ENCODE peak calls at places on chromosomes 7 and 10, in eight cellular contexts. One of them, this sample, is unnamed.

GRCh38 chr7:86950360-86950759 is 109.1 kb downstream of the ELAPOR2 start:
- DNase-seq in psoas muscle: no peak
- DNase-seq in AG10803: no peak
- DNase-seq in sigmoid colon: no peak
- DNase-seq in breast epithelium: no peak
- DNase-seq in lower lobe of right lung: peak
- DNase-seq in BJ: no peak
- DNase-seq in GM12865: peak
- DNase-seq in this sample: peak

GRCh38 chr10:2915412-2915811 is 151.9 kb upstream of the PFKP start:
- DNase-seq in psoas muscle: no peak
- DNase-seq in AG10803: no peak
- DNase-seq in sigmoid colon: no peak
- DNase-seq in breast epithelium: no peak
- DNase-seq in lower lobe of right lung: no peak
- DNase-seq in BJ: no peak
- DNase-seq in GM12865: no peak
- DNase-seq in this sample: no peak

GRCh38 chr7:25860206-25860881 is 291.7 kb upstream of the NFE2L3 start:
- DNase-seq in psoas muscle: no peak
- DNase-seq in AG10803: peak
- DNase-seq in sigmoid colon: no peak
- DNase-seq in breast epithelium: no peak
- DNase-seq in lower lobe of right lung: no peak
- DNase-seq in BJ: no peak
- DNase-seq in GM12865: no peak
- DNase-seq in this sample: no peak

GRCh38 chr10:34018129-34018528 is 683.7 kb upstream of the NRP1 start:
- DNase-seq in psoas muscle: no peak
- DNase-seq in AG10803: no peak
- DNase-seq in sigmoid colon: no peak
- DNase-seq in breast epithelium: no peak
- DNase-seq in lower lobe of right lung: no peak
- DNase-seq in BJ: no peak
- DNase-seq in GM12865: no peak
- DNase-seq in this sample: no peak

GRCh38 chr7:103989200-103989784 is at the start of gene RELN:
- DNase-seq in psoas muscle: no peak
- DNase-seq in AG10803: peak
- DNase-seq in sigmoid colon: no peak
- DNase-seq in breast epithelium: no peak
- DNase-seq in lower lobe of right lung: no peak
- DNase-seq in BJ: no peak
- DNase-seq in GM12865: no peak
- DNase-seq in this sample: peak

GRCh38 chr10:46227571-46228075 is 59.2 kb upstream of the ANTXRL start:
- DNase-seq in psoas muscle: no peak
- DNase-seq in AG10803: no peak
- DNase-seq in sigmoid colon: no peak
- DNase-seq in breast epithelium: peak
- DNase-seq in lower lobe of right lung: no peak
- DNase-seq in BJ: no peak
- DNase-seq in GM12865: no peak
- DNase-seq in this sample: no peak

GRCh38 chr10:3941676-3942075 is 156.7 kb upstream of the KLF6 start:
- DNase-seq in psoas muscle: no peak
- DNase-seq in AG10803: no peak
- DNase-seq in sigmoid colon: no peak
- DNase-seq in breast epithelium: no peak
- DNase-seq in lower lobe of right lung: no peak
- DNase-seq in BJ: no peak
- DNase-seq in GM12865: no peak
- DNase-seq in this sample: no peak

GRCh38 chr7:5595545-5596045 is 172.0 kb upstream of the TNRC18 start:
- DNase-seq in psoas muscle: no peak
- DNase-seq in AG10803: peak
- DNase-seq in sigmoid colon: no peak
- DNase-seq in breast epithelium: no peak
- DNase-seq in lower lobe of right lung: no peak
- DNase-seq in BJ: no peak
- DNase-seq in GM12865: peak
- DNase-seq in this sample: no peak

GRCh38 chr7:141354251-141354650 is 197.0 kb upstream of the AGK start:
- DNase-seq in psoas muscle: no peak
- DNase-seq in AG10803: peak
- DNase-seq in sigmoid colon: no peak
- DNase-seq in breast epithelium: no peak
- DNase-seq in lower lobe of right lung: no peak
- DNase-seq in BJ: no peak
- DNase-seq in GM12865: no peak
- DNase-seq in this sample: no peak

GRCh38 chr10:78459639-78460037 is 426.0 kb downstream of the RPS24 start:
- DNase-seq in psoas muscle: no peak
- DNase-seq in AG10803: no peak
- DNase-seq in sigmoid colon: peak
- DNase-seq in breast epithelium: no peak
- DNase-seq in lower lobe of right lung: no peak
- DNase-seq in BJ: no peak
- DNase-seq in GM12865: no peak
- DNase-seq in this sample: no peak

GRCh38 chr7:54477083-54477482 is 65.1 kb upstream of the VSTM2A start:
- DNase-seq in psoas muscle: no peak
- DNase-seq in AG10803: no peak
- DNase-seq in sigmoid colon: no peak
- DNase-seq in breast epithelium: no peak
- DNase-seq in lower lobe of right lung: no peak
- DNase-seq in BJ: no peak
- DNase-seq in GM12865: no peak
- DNase-seq in this sample: no peak

GRCh38 chr7:130136579-130137167 is 66.3 kb downstream of the KLHDC10 start:
- DNase-seq in psoas muscle: no peak
- DNase-seq in AG10803: no peak
- DNase-seq in sigmoid colon: no peak
- DNase-seq in breast epithelium: no peak
- DNase-seq in lower lobe of right lung: no peak
- DNase-seq in BJ: no peak
- DNase-seq in GM12865: no peak
- DNase-seq in this sample: no peak

GRCh38 chr10:62935022-62935421 is 118.9 kb upstream of the EGR2 start:
- DNase-seq in psoas muscle: no peak
- DNase-seq in AG10803: no peak
- DNase-seq in sigmoid colon: no peak
- DNase-seq in breast epithelium: no peak
- DNase-seq in lower lobe of right lung: no peak
- DNase-seq in BJ: no peak
- DNase-seq in GM12865: no peak
- DNase-seq in this sample: no peak

GRCh38 chr7:94183289-94183749 is 179.2 kb upstream of the BET1 start:
- DNase-seq in psoas muscle: peak
- DNase-seq in AG10803: peak
- DNase-seq in sigmoid colon: no peak
- DNase-seq in breast epithelium: no peak
- DNase-seq in lower lobe of right lung: peak
- DNase-seq in BJ: peak
- DNase-seq in GM12865: no peak
- DNase-seq in this sample: no peak

GRCh38 chr7:96224682-96225081 is 97.2 kb downstream of the SLC25A13 start:
- DNase-seq in psoas muscle: no peak
- DNase-seq in AG10803: no peak
- DNase-seq in sigmoid colon: no peak
- DNase-seq in breast epithelium: no peak
- DNase-seq in lower lobe of right lung: no peak
- DNase-seq in BJ: no peak
- DNase-seq in GM12865: no peak
- DNase-seq in this sample: peak

GRCh38 chr10:48653944-48654698 is 30.6 kb upstream of the WDFY4 start:
- DNase-seq in psoas muscle: no peak
- DNase-seq in AG10803: no peak
- DNase-seq in sigmoid colon: no peak
- DNase-seq in breast epithelium: no peak
- DNase-seq in lower lobe of right lung: no peak
- DNase-seq in BJ: no peak
- DNase-seq in GM12865: no peak
- DNase-seq in this sample: no peak

GRCh38 chr10:48651839-48652238 is 32.8 kb upstream of the WDFY4 start:
- DNase-seq in psoas muscle: no peak
- DNase-seq in AG10803: no peak
- DNase-seq in sigmoid colon: no peak
- DNase-seq in breast epithelium: no peak
- DNase-seq in lower lobe of right lung: no peak
- DNase-seq in BJ: no peak
- DNase-seq in GM12865: no peak
- DNase-seq in this sample: no peak

GRCh38 chr10:48652344-48652743 is 32.3 kb upstream of the WDFY4 start:
- DNase-seq in psoas muscle: no peak
- DNase-seq in AG10803: no peak
- DNase-seq in sigmoid colon: no peak
- DNase-seq in breast epithelium: no peak
- DNase-seq in lower lobe of right lung: no peak
- DNase-seq in BJ: no peak
- DNase-seq in GM12865: no peak
- DNase-seq in this sample: no peak

GRCh38 chr10:48651293-48651692 is 33.4 kb upstream of the WDFY4 start:
- DNase-seq in psoas muscle: no peak
- DNase-seq in AG10803: no peak
- DNase-seq in sigmoid colon: no peak
- DNase-seq in breast epithelium: no peak
- DNase-seq in lower lobe of right lung: no peak
- DNase-seq in BJ: no peak
- DNase-seq in GM12865: no peak
- DNase-seq in this sample: no peak

DNA sequence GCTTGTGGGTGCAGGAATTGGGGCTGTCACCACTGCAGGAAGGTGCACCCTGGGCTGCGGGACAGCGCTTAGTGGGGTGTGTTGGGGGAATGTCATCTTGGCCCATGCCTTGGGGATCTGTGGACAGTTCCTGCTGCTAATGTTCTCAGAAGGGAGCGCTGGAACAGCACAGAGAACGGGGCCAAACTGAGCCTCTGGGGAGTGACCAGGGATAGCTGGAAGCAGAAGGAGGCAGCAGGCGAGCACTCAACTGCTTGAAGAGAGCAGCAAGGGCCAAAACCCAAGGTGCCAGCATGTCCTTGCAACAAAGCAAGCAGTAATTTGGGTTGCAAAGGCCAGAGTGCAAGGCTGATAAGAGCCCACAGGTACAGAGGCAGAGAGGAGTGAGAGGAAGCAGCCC is 31.3 kb upstream of the WDFY4 start:
- DNase-seq in psoas muscle: no peak
- DNase-seq in AG10803: no peak
- DNase-seq in sigmoid colon: no peak
- DNase-seq in breast epithelium: no peak
- DNase-seq in lower lobe of right lung: no peak
- DNase-seq in BJ: no peak
- DNase-seq in GM12865: no peak
- DNase-seq in this sample: no peak
- TF ChIP-seq CTCF in psoas muscle: no peak
- TF ChIP-seq CTCF in AG10803: no peak
- TF ChIP-seq CTCF in sigmoid colon: no peak
- TF ChIP-seq CTCF in breast epithelium: no peak
- TF ChIP-seq CTCF in lower lobe of right lung: no peak
- TF ChIP-seq CTCF in BJ: no peak
- TF ChIP-seq CTCF in GM12865: no peak
- TF ChIP-seq CTCF in this sample: no peak

DNA sequence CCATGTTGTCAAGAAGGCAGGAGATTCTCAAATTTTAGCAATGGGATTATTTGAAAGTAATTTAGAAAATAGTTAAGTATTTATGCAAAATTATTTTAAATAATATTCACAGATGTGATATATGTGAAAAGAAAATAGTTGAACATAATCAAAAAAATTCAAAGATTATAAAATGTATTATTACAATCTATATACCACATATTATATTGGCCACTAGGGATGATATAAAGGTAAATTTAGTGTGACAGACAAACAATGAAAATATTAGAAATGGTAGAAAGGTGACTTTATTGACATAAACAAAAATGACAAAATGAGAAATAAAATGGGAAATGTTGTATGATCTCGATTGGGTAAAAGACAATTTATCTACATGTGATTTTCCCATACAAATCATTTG is 385.5 kb downstream of the PCDH15 start:
- DNase-seq in psoas muscle: no peak
- DNase-seq in AG10803: no peak
- DNase-seq in sigmoid colon: no peak
- DNase-seq in breast epithelium: no peak
- DNase-seq in lower lobe of right lung: no peak
- DNase-seq in BJ: no peak
- DNase-seq in GM12865: no peak
- DNase-seq in this sample: no peak
- TF ChIP-seq CTCF in psoas muscle: no peak
- TF ChIP-seq CTCF in AG10803: no peak
- TF ChIP-seq CTCF in sigmoid colon: no peak
- TF ChIP-seq CTCF in breast epithelium: no peak
- TF ChIP-seq CTCF in lower lobe of right lung: no peak
- TF ChIP-seq CTCF in BJ: no peak
- TF ChIP-seq CTCF in GM12865: no peak
- TF ChIP-seq CTCF in this sample: no peak

GRCh38 chr10:5776150-5776880 is 36.9 kb downstream of the GDI2 start:
- DNase-seq in psoas muscle: no peak
- DNase-seq in AG10803: no peak
- DNase-seq in sigmoid colon: no peak
- DNase-seq in breast epithelium: no peak
- DNase-seq in lower lobe of right lung: no peak
- DNase-seq in BJ: no peak
- DNase-seq in GM12865: no peak
- DNase-seq in this sample: no peak
- TF ChIP-seq CTCF in psoas muscle: no peak
- TF ChIP-seq CTCF in AG10803: peak
- TF ChIP-seq CTCF in sigmoid colon: no peak
- TF ChIP-seq CTCF in breast epithelium: no peak
- TF ChIP-seq CTCF in lower lobe of right lung: no peak
- TF ChIP-seq CTCF in BJ: no peak
- TF ChIP-seq CTCF in GM12865: no peak
- TF ChIP-seq CTCF in this sample: no peak

GRCh38 chr7:3781607-3782006 is 480.6 kb downstream of the SDK1 start:
- DNase-seq in psoas muscle: no peak
- DNase-seq in AG10803: no peak
- DNase-seq in sigmoid colon: no peak
- DNase-seq in breast epithelium: no peak
- DNase-seq in lower lobe of right lung: no peak
- DNase-seq in BJ: no peak
- DNase-seq in GM12865: no peak
- DNase-seq in this sample: no peak

GRCh38 chr7:3780016-3780415 is 479.0 kb downstream of the SDK1 start:
- DNase-seq in psoas muscle: no peak
- DNase-seq in AG10803: no peak
- DNase-seq in sigmoid colon: no peak
- DNase-seq in breast epithelium: no peak
- DNase-seq in lower lobe of right lung: no peak
- DNase-seq in BJ: no peak
- DNase-seq in GM12865: no peak
- DNase-seq in this sample: no peak

DNA sequence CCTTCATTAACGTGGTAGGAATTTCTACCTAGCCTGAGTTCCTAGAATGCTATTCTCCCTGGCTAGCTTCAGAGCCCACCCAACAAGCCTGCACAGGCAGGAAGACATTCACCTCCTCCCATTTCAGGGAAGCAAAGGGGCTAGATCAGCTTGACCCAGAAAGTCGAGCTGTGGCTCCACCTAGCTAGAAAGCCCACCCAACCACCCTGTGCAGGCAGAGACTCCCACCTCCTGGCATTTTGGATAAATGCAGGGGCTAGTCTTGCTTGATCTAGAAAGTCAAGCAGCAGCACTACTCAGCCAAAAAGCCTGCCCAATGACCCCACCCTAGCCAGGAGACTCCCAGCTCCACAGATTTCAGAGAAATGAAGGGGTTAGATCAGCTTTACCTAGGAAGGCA is 479.5 kb downstream of the SDK1 start:
- DNase-seq in psoas muscle: no peak
- DNase-seq in AG10803: no peak
- DNase-seq in sigmoid colon: no peak
- DNase-seq in breast epithelium: no peak
- DNase-seq in lower lobe of right lung: no peak
- DNase-seq in BJ: no peak
- DNase-seq in GM12865: no peak
- DNase-seq in this sample: no peak
- TF ChIP-seq CTCF in psoas muscle: no peak
- TF ChIP-seq CTCF in AG10803: no peak
- TF ChIP-seq CTCF in sigmoid colon: no peak
- TF ChIP-seq CTCF in breast epithelium: no peak
- TF ChIP-seq CTCF in lower lobe of right lung: no peak
- TF ChIP-seq CTCF in BJ: no peak
- TF ChIP-seq CTCF in GM12865: no peak
- TF ChIP-seq CTCF in this sample: no peak

This sample was measured in GM13976.